ENCODE peak calls at places on chromosomes 13 and 19, in six cellular contexts. One of them, this sample, is unnamed.

GRCh38 chr19:46608581-46609345 is 7.6 kb downstream of the CALM3 start:
- DNase-seq in GM23248: no peak
- DNase-seq in tibial nerve: no peak
- DNase-seq in AG09309: no peak
- DNase-seq in stomach: no peak
- DNase-seq in heart right ventricle: no peak
- DNase-seq in this sample: no peak

GRCh38 chr19:40443930-40444180 is 280 bp downstream of the SERTAD3 start:
- DNase-seq in GM23248: no peak
- DNase-seq in tibial nerve: no peak
- DNase-seq in AG09309: no peak
- DNase-seq in stomach: no peak
- DNase-seq in heart right ventricle: no peak
- DNase-seq in this sample: no peak

GRCh38 chr19:17327068-17327653 is 7.5 kb downstream of the ANO8 start:
- DNase-seq in GM23248: no peak
- DNase-seq in tibial nerve: no peak
- DNase-seq in AG09309: no peak
- DNase-seq in stomach: no peak
- DNase-seq in heart right ventricle: no peak
- DNase-seq in this sample: no peak

GRCh38 chr13:99356216-99357089 is 49.3 kb upstream of the GPR183 start:
- DNase-seq in GM23248: peak; percentile 17
- DNase-seq in tibial nerve: peak; percentile 30
- DNase-seq in AG09309: peak; percentile 31
- DNase-seq in stomach: no peak
- DNase-seq in heart right ventricle: peak; percentile 31
- DNase-seq in this sample: peak; percentile 87

GRCh38 chr13:75870397-75870801 is 234.3 kb downstream of the LMO7 start:
- DNase-seq in GM23248: peak; percentile 45
- DNase-seq in tibial nerve: peak; percentile 13
- DNase-seq in AG09309: no peak
- DNase-seq in stomach: no peak
- DNase-seq in heart right ventricle: no peak
- DNase-seq in this sample: no peak

GRCh38 chr19:47026156-47026555 is 6.5 kb downstream of the NPAS1 start:
- DNase-seq in GM23248: no peak
- DNase-seq in tibial nerve: no peak
- DNase-seq in AG09309: no peak
- DNase-seq in stomach: no peak
- DNase-seq in heart right ventricle: no peak
- DNase-seq in this sample: no peak

GRCh38 chr19:43699506-43700367 is 16.1 kb upstream of the IRGC start:
- DNase-seq in GM23248: peak; percentile 52
- DNase-seq in tibial nerve: no peak
- DNase-seq in AG09309: no peak
- DNase-seq in stomach: peak; percentile 34
- DNase-seq in heart right ventricle: peak; percentile 34
- DNase-seq in this sample: no peak

GRCh38 chr19:18967358-18968146 is 26.5 kb upstream of the HOMER3 start:
- DNase-seq in GM23248: peak; percentile 85
- DNase-seq in tibial nerve: peak; percentile 57
- DNase-seq in AG09309: no peak
- DNase-seq in stomach: peak; percentile 34
- DNase-seq in heart right ventricle: peak; percentile 43
- DNase-seq in this sample: peak; percentile 42

GRCh38 chr13:98848736-98849135 is 96.3 kb upstream of the SLC15A1 start:
- DNase-seq in GM23248: peak; percentile 37
- DNase-seq in tibial nerve: no peak
- DNase-seq in AG09309: no peak
- DNase-seq in stomach: no peak
- DNase-seq in heart right ventricle: no peak
- DNase-seq in this sample: peak; percentile 72

GRCh38 chr13:27712421-27712820 is 79.9 kb upstream of the GSX1 start:
- DNase-seq in GM23248: no peak
- DNase-seq in tibial nerve: peak; percentile 25
- DNase-seq in AG09309: no peak
- DNase-seq in stomach: peak; percentile 42
- DNase-seq in heart right ventricle: peak; percentile 17
- DNase-seq in this sample: no peak

GRCh38 chr13:39457274-39457673 is 145.7 kb downstream of the LHFPL6 start:
- DNase-seq in GM23248: no peak
- DNase-seq in tibial nerve: no peak
- DNase-seq in AG09309: no peak
- DNase-seq in stomach: no peak
- DNase-seq in heart right ventricle: no peak
- DNase-seq in this sample: no peak

GRCh38 chr13:44075113-44075512 is 195.4 kb downstream of the LACC1 start:
- DNase-seq in GM23248: no peak
- DNase-seq in tibial nerve: no peak
- DNase-seq in AG09309: no peak
- DNase-seq in stomach: no peak
- DNase-seq in heart right ventricle: no peak
- DNase-seq in this sample: no peak

GRCh38 chr19:28523619-28524018 is 689.3 kb downstream of the UQCRFS1 start:
- DNase-seq in GM23248: no peak
- DNase-seq in tibial nerve: no peak
- DNase-seq in AG09309: no peak
- DNase-seq in stomach: no peak
- DNase-seq in heart right ventricle: no peak
- DNase-seq in this sample: no peak

GRCh38 chr19:12656899-12657571 is 9.5 kb downstream of the MAN2B1 start:
- DNase-seq in GM23248: peak; percentile 39
- DNase-seq in tibial nerve: no peak
- DNase-seq in AG09309: no peak
- DNase-seq in stomach: no peak
- DNase-seq in heart right ventricle: no peak
- DNase-seq in this sample: no peak

DNA sequence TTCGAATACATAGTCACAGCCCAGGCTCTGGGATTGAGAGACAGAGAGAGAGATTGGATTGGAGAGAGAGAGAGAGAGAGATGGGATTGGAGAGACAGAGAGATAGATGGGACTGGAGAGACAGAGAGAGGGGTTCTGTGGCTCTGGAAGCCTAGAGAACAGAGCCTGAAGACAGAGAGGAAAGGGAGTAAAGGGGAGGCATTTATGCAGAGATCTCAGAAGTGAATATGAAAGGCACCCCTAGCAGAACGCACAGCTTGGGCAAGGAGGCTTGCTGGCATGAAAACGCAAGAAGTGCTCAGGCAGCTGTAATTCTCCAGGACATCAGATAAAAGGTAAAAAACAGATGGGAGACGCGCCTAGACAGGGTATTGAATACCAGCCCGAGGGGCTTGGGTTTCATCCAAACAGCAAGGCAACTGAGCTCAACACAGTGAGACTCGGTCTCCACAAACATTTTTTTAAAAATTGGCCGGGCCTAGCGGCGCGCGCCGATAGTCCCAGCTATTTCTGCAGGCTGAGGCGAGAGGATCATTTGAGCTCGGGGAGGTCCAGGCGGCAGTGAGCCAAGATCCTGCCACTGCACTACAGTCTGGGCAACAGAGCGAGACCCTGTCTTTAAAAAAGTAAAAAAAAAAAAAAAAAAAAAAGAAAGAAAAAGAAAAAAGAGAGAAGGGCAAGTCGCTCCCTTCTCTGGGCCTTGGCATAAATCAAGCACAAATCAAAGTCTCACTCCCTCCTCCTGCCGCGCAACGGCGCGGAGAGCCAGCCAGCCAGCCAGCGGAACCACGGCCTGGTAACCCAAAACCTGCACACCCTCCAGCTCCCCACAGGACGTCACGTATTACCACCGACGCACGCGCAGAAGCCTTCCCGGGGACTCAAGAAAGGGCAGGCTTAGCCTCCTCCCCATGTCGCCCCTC is 769 bp upstream of the PPP2R1A start:
- DNase-seq in GM23248: peak; percentile 75
- DNase-seq in tibial nerve: peak; percentile 47
- DNase-seq in AG09309: no peak
- DNase-seq in stomach: no peak
- DNase-seq in heart right ventricle: peak; percentile 99
- DNase-seq in this sample: no peak
- H3K4me3 ChIP-seq in GM23248: peak overlapping the region; percentile 76
- H3K4me3 ChIP-seq in tibial nerve: peak overlapping the region; percentile 26
- H3K4me3 ChIP-seq in AG09309: peak overlapping the region; percentile 19
- H3K4me3 ChIP-seq in stomach: peak overlapping the region; percentile 95
- H3K4me3 ChIP-seq in heart right ventricle: peak overlapping the region; percentile 44
- H3K4me3 ChIP-seq in this sample: peak overlapping the region; percentile 40

GRCh38 chr19:33389574-33390119 is 16.1 kb downstream of the CEBPG start:
- DNase-seq in GM23248: no peak
- DNase-seq in tibial nerve: no peak
- DNase-seq in AG09309: no peak
- DNase-seq in stomach: no peak
- DNase-seq in heart right ventricle: no peak
- DNase-seq in this sample: no peak

GRCh38 chr19:33390908-33391630 is 17.6 kb downstream of the CEBPG start:
- DNase-seq in GM23248: no peak
- DNase-seq in tibial nerve: no peak
- DNase-seq in AG09309: no peak
- DNase-seq in stomach: no peak
- DNase-seq in heart right ventricle: no peak
- DNase-seq in this sample: no peak

GRCh38 chr19:33388817-33389573 is 15.5 kb downstream of the CEBPG start:
- DNase-seq in GM23248: no peak
- DNase-seq in tibial nerve: no peak
- DNase-seq in AG09309: no peak
- DNase-seq in stomach: no peak
- DNase-seq in heart right ventricle: peak; percentile 58
- DNase-seq in this sample: no peak

GRCh38 chr19:33391631-33392249 is 18.2 kb downstream of the CEBPG start:
- DNase-seq in GM23248: no peak
- DNase-seq in tibial nerve: no peak
- DNase-seq in AG09309: no peak
- DNase-seq in stomach: no peak
- DNase-seq in heart right ventricle: no peak
- DNase-seq in this sample: no peak

DNA sequence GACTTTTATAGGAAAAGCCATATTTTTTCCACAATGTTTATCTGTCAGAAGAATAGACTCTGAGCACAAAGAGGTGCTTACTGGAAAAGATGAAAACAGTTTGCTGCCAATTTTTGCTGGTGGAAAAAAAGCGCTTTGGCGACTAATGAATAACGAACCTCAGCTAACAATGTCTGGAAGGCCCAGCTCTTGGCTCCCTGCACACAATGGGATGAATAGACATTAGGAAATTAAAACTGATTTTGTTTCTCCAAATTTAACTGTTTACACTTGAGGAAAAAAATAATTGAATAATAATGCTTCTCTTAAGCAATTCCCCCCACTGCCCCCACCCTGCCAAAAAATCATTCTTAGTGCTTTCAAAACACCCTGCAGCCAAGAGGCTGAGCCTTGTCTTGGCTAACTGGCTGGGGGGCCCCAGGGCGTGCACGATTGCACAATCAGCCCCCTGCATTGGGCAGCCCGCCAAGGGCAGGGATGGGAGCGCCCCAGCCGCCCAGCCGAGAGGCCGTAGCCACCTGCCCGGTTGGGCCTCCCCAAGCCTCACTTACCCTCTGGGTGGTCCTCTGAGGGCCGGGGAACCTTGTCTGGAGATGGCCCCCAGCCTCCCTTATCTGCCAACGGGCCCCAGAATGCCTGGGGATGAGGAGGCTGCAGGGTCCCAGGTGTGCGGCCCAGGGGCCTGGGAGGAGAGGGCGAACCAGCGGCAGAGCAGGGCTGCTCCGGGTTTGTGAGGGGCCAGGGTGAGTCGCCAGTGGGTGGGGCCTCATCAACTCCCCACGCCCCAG is 16.8 kb downstream of the CEBPG start:
- DNase-seq in GM23248: no peak
- DNase-seq in tibial nerve: peak; percentile 57
- DNase-seq in AG09309: no peak
- DNase-seq in stomach: no peak
- DNase-seq in heart right ventricle: peak; percentile 76
- DNase-seq in this sample: peak; percentile 56
- H3K4me3 ChIP-seq in GM23248: no peak overlapping the region
- H3K4me3 ChIP-seq in tibial nerve: no peak overlapping the region
- H3K4me3 ChIP-seq in AG09309: no peak overlapping the region
- H3K4me3 ChIP-seq in stomach: no peak overlapping the region
- H3K4me3 ChIP-seq in heart right ventricle: no peak overlapping the region
- H3K4me3 ChIP-seq in this sample: no peak overlapping the region

DNA sequence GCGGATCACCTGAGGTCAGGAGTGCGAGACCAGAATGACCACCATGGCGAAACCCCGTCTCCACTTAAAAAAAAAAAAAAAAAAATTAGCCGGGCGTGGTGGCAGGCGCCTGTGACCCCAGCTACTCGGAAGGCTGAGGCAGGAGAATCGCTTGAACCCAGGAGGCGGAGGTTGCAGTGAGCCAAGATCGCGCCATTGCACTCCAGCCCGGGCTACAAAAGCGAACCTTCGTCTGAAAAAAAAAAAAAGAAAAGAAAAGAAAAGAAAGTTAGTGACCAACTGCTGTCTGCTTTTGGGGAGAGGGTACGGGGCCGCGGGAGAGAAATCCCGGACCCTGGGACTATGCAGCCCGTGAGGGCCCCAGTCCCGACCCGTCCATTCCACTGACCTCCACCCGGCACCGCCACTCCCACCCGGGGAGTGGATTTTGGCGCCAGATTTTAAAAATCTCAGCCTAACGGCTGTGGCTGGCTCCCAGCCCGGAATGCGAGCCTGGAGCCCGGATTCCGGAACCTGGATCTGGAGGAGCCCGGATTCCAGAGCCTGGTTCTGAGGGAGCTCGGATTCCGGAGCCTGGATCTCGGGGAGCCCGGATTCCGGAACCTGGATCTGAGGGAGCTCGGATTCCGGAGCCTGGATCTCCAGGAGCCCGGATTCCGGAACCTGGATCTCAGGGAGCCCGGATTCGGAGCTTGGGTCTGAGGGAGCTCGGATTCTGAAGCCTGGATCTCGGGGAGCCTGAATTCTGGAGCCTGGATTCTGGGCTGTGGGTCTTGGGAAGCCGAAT is 6.1 kb upstream of the LMNB2 start:
- DNase-seq in GM23248: peak; percentile 98
- DNase-seq in tibial nerve: peak; percentile 75
- DNase-seq in AG09309: peak; percentile 96
- DNase-seq in stomach: peak; percentile 83
- DNase-seq in heart right ventricle: peak; percentile 87
- DNase-seq in this sample: peak; percentile 95
- H3K4me3 ChIP-seq in GM23248: peak overlapping the region; percentile 90
- H3K4me3 ChIP-seq in tibial nerve: peak overlapping the region; percentile 27
- H3K4me3 ChIP-seq in AG09309: peak overlapping the region; percentile 64
- H3K4me3 ChIP-seq in stomach: peak overlapping the region; percentile 78
- H3K4me3 ChIP-seq in heart right ventricle: peak overlapping the region; percentile 5
- H3K4me3 ChIP-seq in this sample: peak overlapping the region; percentile 64

DNA sequence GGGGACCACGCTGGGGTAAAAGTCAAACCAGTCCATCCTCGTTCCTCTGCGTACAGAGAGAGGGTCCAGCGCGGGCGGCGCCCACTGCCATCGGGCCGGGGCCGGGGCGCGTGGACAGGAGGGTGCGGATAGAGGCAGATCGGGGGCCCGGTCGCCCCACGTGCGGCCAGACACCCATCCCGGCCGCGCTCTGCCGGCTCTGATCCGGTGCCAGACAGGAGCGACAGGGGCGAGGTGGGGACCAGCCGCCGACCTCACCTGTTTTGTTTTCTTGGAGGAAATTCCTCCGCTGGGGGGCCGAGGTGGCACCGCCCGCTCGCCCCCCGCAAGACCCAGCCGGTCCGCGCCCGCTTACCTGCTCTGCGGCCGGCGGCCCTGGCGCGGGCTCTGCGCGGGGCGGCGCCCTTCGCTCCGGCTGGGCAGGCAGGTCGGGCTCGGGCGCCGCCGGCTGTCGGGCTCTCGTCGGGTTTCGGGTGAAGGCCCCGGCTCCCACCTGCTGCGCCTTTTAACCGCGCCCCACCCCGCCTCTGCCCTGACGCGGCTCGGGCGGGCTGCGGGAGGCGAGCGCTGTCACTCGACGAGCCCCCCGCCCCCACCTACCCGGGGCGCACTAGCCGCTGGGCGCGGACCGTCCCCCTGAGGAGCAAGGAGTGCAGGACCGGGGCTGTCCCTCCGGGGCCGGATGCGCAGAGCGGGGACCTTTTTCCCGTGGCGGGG is at the start of gene GJB6:
- DNase-seq in GM23248: peak; percentile 16
- DNase-seq in tibial nerve: no peak
- DNase-seq in AG09309: no peak
- DNase-seq in stomach: peak; percentile 31
- DNase-seq in heart right ventricle: no peak
- DNase-seq in this sample: no peak
- H3K4me3 ChIP-seq in GM23248: no peak within 1 kb of the TSS
- H3K4me3 ChIP-seq in tibial nerve: no peak within 1 kb of the TSS
- H3K4me3 ChIP-seq in AG09309: no peak within 1 kb of the TSS
- H3K4me3 ChIP-seq in stomach: peak within 1 kb of the TSS; percentile 58
- H3K4me3 ChIP-seq in heart right ventricle: no peak within 1 kb of the TSS
- H3K4me3 ChIP-seq in this sample: peak within 1 kb of the TSS; percentile 20

This sample was measured in astrocyte of the cerebellum.